ENCODE peak calls at places on chromosomes 7 and 10, in six cellular contexts. One of them, this sample, is unnamed.
A peak's percentile ranks its signal among the peaks of the same experiment; 100 is the strongest.

GRCh38 chr10:84593546-84593945 is 265.2 kb downstream of the CCSER2 start:
- DNase-seq in ovary: no peak
- DNase-seq in T-helper 17 cell: no peak
- DNase-seq in neural crest cell: no peak
- DNase-seq in activated naive CD4-positive, alpha-beta T cell treated with anti-CD3 and anti-CD28 coated beads for 36 hours: no peak
- DNase-seq in stimulated activated naive B cell treated with anti-CD40 and anti-IgM and Interleukin-4, amounts not matched to agents 10 μg/mL and 1 μg/mL and 100 μg/mL, for 72 hours: no peak
- DNase-seq in this sample: no peak

GRCh38 chr10:93854985-93855384 is 38.8 kb upstream of the SLC35G1 start:
- DNase-seq in ovary: no peak
- DNase-seq in T-helper 17 cell: no peak
- DNase-seq in neural crest cell: no peak
- DNase-seq in activated naive CD4-positive, alpha-beta T cell treated with anti-CD3 and anti-CD28 coated beads for 36 hours: no peak
- DNase-seq in stimulated activated naive B cell treated with anti-CD40 and anti-IgM and Interleukin-4, amounts not matched to agents 10 μg/mL and 1 μg/mL and 100 μg/mL, for 72 hours: no peak
- DNase-seq in this sample: no peak

GRCh38 chr10:58932126-58932525 is 244.3 kb upstream of the PHYHIPL start:
- DNase-seq in ovary: no peak
- DNase-seq in T-helper 17 cell: no peak
- DNase-seq in neural crest cell: no peak
- DNase-seq in activated naive CD4-positive, alpha-beta T cell treated with anti-CD3 and anti-CD28 coated beads for 36 hours: no peak
- DNase-seq in stimulated activated naive B cell treated with anti-CD40 and anti-IgM and Interleukin-4, amounts not matched to agents 10 μg/mL and 1 μg/mL and 100 μg/mL, for 72 hours: no peak
- DNase-seq in this sample: no peak

GRCh38 chr10:123967626-123968243 is 76.1 kb upstream of the CPXM2 start:
- DNase-seq in ovary: peak; percentile 80
- DNase-seq in T-helper 17 cell: no peak
- DNase-seq in neural crest cell: peak; percentile 88
- DNase-seq in activated naive CD4-positive, alpha-beta T cell treated with anti-CD3 and anti-CD28 coated beads for 36 hours: peak; percentile 74
- DNase-seq in stimulated activated naive B cell treated with anti-CD40 and anti-IgM and Interleukin-4, amounts not matched to agents 10 μg/mL and 1 μg/mL and 100 μg/mL, for 72 hours: peak; percentile 31
- DNase-seq in this sample: no peak

GRCh38 chr7:79132844-79133451 is 320.5 kb downstream of the MAGI2 start:
- DNase-seq in ovary: no peak
- DNase-seq in T-helper 17 cell: no peak
- DNase-seq in neural crest cell: no peak
- DNase-seq in activated naive CD4-positive, alpha-beta T cell treated with anti-CD3 and anti-CD28 coated beads for 36 hours: no peak
- DNase-seq in stimulated activated naive B cell treated with anti-CD40 and anti-IgM and Interleukin-4, amounts not matched to agents 10 μg/mL and 1 μg/mL and 100 μg/mL, for 72 hours: no peak
- DNase-seq in this sample: no peak

GRCh38 chr7:155119801-155120382 is 49.8 kb downstream of the HTR5A start:
- DNase-seq in ovary: no peak
- DNase-seq in T-helper 17 cell: no peak
- DNase-seq in neural crest cell: no peak
- DNase-seq in activated naive CD4-positive, alpha-beta T cell treated with anti-CD3 and anti-CD28 coated beads for 36 hours: no peak
- DNase-seq in stimulated activated naive B cell treated with anti-CD40 and anti-IgM and Interleukin-4, amounts not matched to agents 10 μg/mL and 1 μg/mL and 100 μg/mL, for 72 hours: no peak
- DNase-seq in this sample: no peak

GRCh38 chr10:113278664-113279063 is 274.2 kb upstream of the HABP2 start:
- DNase-seq in ovary: no peak
- DNase-seq in T-helper 17 cell: no peak
- DNase-seq in neural crest cell: no peak
- DNase-seq in activated naive CD4-positive, alpha-beta T cell treated with anti-CD3 and anti-CD28 coated beads for 36 hours: no peak
- DNase-seq in stimulated activated naive B cell treated with anti-CD40 and anti-IgM and Interleukin-4, amounts not matched to agents 10 μg/mL and 1 μg/mL and 100 μg/mL, for 72 hours: no peak
- DNase-seq in this sample: no peak

GRCh38 chr7:150481207-150481920 is 30.9 kb downstream of the GIMAP8 start:
- DNase-seq in ovary: no peak
- DNase-seq in T-helper 17 cell: peak; percentile 39
- DNase-seq in neural crest cell: no peak
- DNase-seq in activated naive CD4-positive, alpha-beta T cell treated with anti-CD3 and anti-CD28 coated beads for 36 hours: peak; percentile 67
- DNase-seq in stimulated activated naive B cell treated with anti-CD40 and anti-IgM and Interleukin-4, amounts not matched to agents 10 μg/mL and 1 μg/mL and 100 μg/mL, for 72 hours: no peak
- DNase-seq in this sample: no peak

GRCh38 chr10:61643316-61643751 is 19.4 kb upstream of the CABCOCO1 start:
- DNase-seq in ovary: no peak
- DNase-seq in T-helper 17 cell: no peak
- DNase-seq in neural crest cell: no peak
- DNase-seq in activated naive CD4-positive, alpha-beta T cell treated with anti-CD3 and anti-CD28 coated beads for 36 hours: no peak
- DNase-seq in stimulated activated naive B cell treated with anti-CD40 and anti-IgM and Interleukin-4, amounts not matched to agents 10 μg/mL and 1 μg/mL and 100 μg/mL, for 72 hours: no peak
- DNase-seq in this sample: no peak

GRCh38 chr10:10798543-10799192 is 219.0 kb upstream of the CELF2 start:
- DNase-seq in ovary: peak; percentile 62
- DNase-seq in T-helper 17 cell: no peak
- DNase-seq in neural crest cell: no peak
- DNase-seq in activated naive CD4-positive, alpha-beta T cell treated with anti-CD3 and anti-CD28 coated beads for 36 hours: no peak
- DNase-seq in stimulated activated naive B cell treated with anti-CD40 and anti-IgM and Interleukin-4, amounts not matched to agents 10 μg/mL and 1 μg/mL and 100 μg/mL, for 72 hours: no peak
- DNase-seq in this sample: no peak

GRCh38 chr10:87054373-87055295 is 34.5 kb downstream of the FAM25A start:
- DNase-seq in ovary: no peak
- DNase-seq in T-helper 17 cell: no peak
- DNase-seq in neural crest cell: no peak
- DNase-seq in activated naive CD4-positive, alpha-beta T cell treated with anti-CD3 and anti-CD28 coated beads for 36 hours: no peak
- DNase-seq in stimulated activated naive B cell treated with anti-CD40 and anti-IgM and Interleukin-4, amounts not matched to agents 10 μg/mL and 1 μg/mL and 100 μg/mL, for 72 hours: no peak
- DNase-seq in this sample: no peak

GRCh38 chr10:97889461-97890265 is 40.0 kb downstream of the GOLGA7B start:
- DNase-seq in ovary: peak; percentile 47
- DNase-seq in T-helper 17 cell: no peak
- DNase-seq in neural crest cell: no peak
- DNase-seq in activated naive CD4-positive, alpha-beta T cell treated with anti-CD3 and anti-CD28 coated beads for 36 hours: peak; percentile 54
- DNase-seq in stimulated activated naive B cell treated with anti-CD40 and anti-IgM and Interleukin-4, amounts not matched to agents 10 μg/mL and 1 μg/mL and 100 μg/mL, for 72 hours: no peak
- DNase-seq in this sample: no peak

GRCh38 chr10:6053816-6054581 is 8.2 kb downstream of the IL2RA start:
- DNase-seq in ovary: peak; percentile 30
- DNase-seq in T-helper 17 cell: no peak
- DNase-seq in neural crest cell: no peak
- DNase-seq in activated naive CD4-positive, alpha-beta T cell treated with anti-CD3 and anti-CD28 coated beads for 36 hours: peak; percentile 44
- DNase-seq in stimulated activated naive B cell treated with anti-CD40 and anti-IgM and Interleukin-4, amounts not matched to agents 10 μg/mL and 1 μg/mL and 100 μg/mL, for 72 hours: no peak
- DNase-seq in this sample: no peak

GRCh38 chr7:54823776-54824175 is 64.8 kb upstream of the SEC61G start:
- DNase-seq in ovary: no peak
- DNase-seq in T-helper 17 cell: no peak
- DNase-seq in neural crest cell: no peak
- DNase-seq in activated naive CD4-positive, alpha-beta T cell treated with anti-CD3 and anti-CD28 coated beads for 36 hours: no peak
- DNase-seq in stimulated activated naive B cell treated with anti-CD40 and anti-IgM and Interleukin-4, amounts not matched to agents 10 μg/mL and 1 μg/mL and 100 μg/mL, for 72 hours: no peak
- DNase-seq in this sample: no peak

GRCh38 chr10:89861584-89862287 is 160.3 kb downstream of the KIF20B start:
- DNase-seq in ovary: no peak
- DNase-seq in T-helper 17 cell: no peak
- DNase-seq in neural crest cell: no peak
- DNase-seq in activated naive CD4-positive, alpha-beta T cell treated with anti-CD3 and anti-CD28 coated beads for 36 hours: peak; percentile 69
- DNase-seq in stimulated activated naive B cell treated with anti-CD40 and anti-IgM and Interleukin-4, amounts not matched to agents 10 μg/mL and 1 μg/mL and 100 μg/mL, for 72 hours: no peak
- DNase-seq in this sample: no peak

GRCh38 chr7:73900286-73900685 is 39.3 kb downstream of the TMEM270 start:
- DNase-seq in ovary: no peak
- DNase-seq in T-helper 17 cell: no peak
- DNase-seq in neural crest cell: no peak
- DNase-seq in activated naive CD4-positive, alpha-beta T cell treated with anti-CD3 and anti-CD28 coated beads for 36 hours: no peak
- DNase-seq in stimulated activated naive B cell treated with anti-CD40 and anti-IgM and Interleukin-4, amounts not matched to agents 10 μg/mL and 1 μg/mL and 100 μg/mL, for 72 hours: no peak
- DNase-seq in this sample: no peak

GRCh38 chr10:122115874-122116273 is 126.9 kb downstream of the TACC2 start:
- DNase-seq in ovary: no peak
- DNase-seq in T-helper 17 cell: no peak
- DNase-seq in neural crest cell: no peak
- DNase-seq in activated naive CD4-positive, alpha-beta T cell treated with anti-CD3 and anti-CD28 coated beads for 36 hours: no peak
- DNase-seq in stimulated activated naive B cell treated with anti-CD40 and anti-IgM and Interleukin-4, amounts not matched to agents 10 μg/mL and 1 μg/mL and 100 μg/mL, for 72 hours: no peak
- DNase-seq in this sample: no peak

GRCh38 chr10:105950410-105950809 is 1214.1 kb downstream of the SORCS1 start:
- DNase-seq in ovary: no peak
- DNase-seq in T-helper 17 cell: no peak
- DNase-seq in neural crest cell: peak; percentile 53
- DNase-seq in activated naive CD4-positive, alpha-beta T cell treated with anti-CD3 and anti-CD28 coated beads for 36 hours: peak; percentile 56
- DNase-seq in stimulated activated naive B cell treated with anti-CD40 and anti-IgM and Interleukin-4, amounts not matched to agents 10 μg/mL and 1 μg/mL and 100 μg/mL, for 72 hours: no peak
- DNase-seq in this sample: no peak

GRCh38 chr10:121428848-121429247 is 169.4 kb downstream of the FGFR2 start:
- DNase-seq in ovary: no peak
- DNase-seq in T-helper 17 cell: no peak
- DNase-seq in neural crest cell: no peak
- DNase-seq in activated naive CD4-positive, alpha-beta T cell treated with anti-CD3 and anti-CD28 coated beads for 36 hours: no peak
- DNase-seq in stimulated activated naive B cell treated with anti-CD40 and anti-IgM and Interleukin-4, amounts not matched to agents 10 μg/mL and 1 μg/mL and 100 μg/mL, for 72 hours: no peak
- DNase-seq in this sample: no peak

GRCh38 chr7:131007439-131008330 is 273.7 kb upstream of the KLF14 start:
- DNase-seq in ovary: peak; percentile 60
- DNase-seq in T-helper 17 cell: no peak
- DNase-seq in neural crest cell: peak; percentile 40
- DNase-seq in activated naive CD4-positive, alpha-beta T cell treated with anti-CD3 and anti-CD28 coated beads for 36 hours: peak; percentile 80
- DNase-seq in stimulated activated naive B cell treated with anti-CD40 and anti-IgM and Interleukin-4, amounts not matched to agents 10 μg/mL and 1 μg/mL and 100 μg/mL, for 72 hours: no peak
- DNase-seq in this sample: peak; percentile 20

GRCh38 chr10:7192831-7193348 is 217.9 kb downstream of the SFMBT2 start:
- DNase-seq in ovary: no peak
- DNase-seq in T-helper 17 cell: peak; percentile 36
- DNase-seq in neural crest cell: no peak
- DNase-seq in activated naive CD4-positive, alpha-beta T cell treated with anti-CD3 and anti-CD28 coated beads for 36 hours: peak; percentile 79
- DNase-seq in stimulated activated naive B cell treated with anti-CD40 and anti-IgM and Interleukin-4, amounts not matched to agents 10 μg/mL and 1 μg/mL and 100 μg/mL, for 72 hours: peak; percentile 90
- DNase-seq in this sample: no peak

GRCh38 chr10:99779335-99779734 is 3.1 kb upstream of the ABCC2 start:
- DNase-seq in ovary: no peak
- DNase-seq in T-helper 17 cell: no peak
- DNase-seq in neural crest cell: no peak
- DNase-seq in activated naive CD4-positive, alpha-beta T cell treated with anti-CD3 and anti-CD28 coated beads for 36 hours: no peak
- DNase-seq in stimulated activated naive B cell treated with anti-CD40 and anti-IgM and Interleukin-4, amounts not matched to agents 10 μg/mL and 1 μg/mL and 100 μg/mL, for 72 hours: no peak
- DNase-seq in this sample: no peak

GRCh38 chr7:42096681-42097637 is 140.1 kb downstream of the GLI3 start:
- DNase-seq in ovary: peak; percentile 70
- DNase-seq in T-helper 17 cell: no peak
- DNase-seq in neural crest cell: no peak
- DNase-seq in activated naive CD4-positive, alpha-beta T cell treated with anti-CD3 and anti-CD28 coated beads for 36 hours: no peak
- DNase-seq in stimulated activated naive B cell treated with anti-CD40 and anti-IgM and Interleukin-4, amounts not matched to agents 10 μg/mL and 1 μg/mL and 100 μg/mL, for 72 hours: no peak
- DNase-seq in this sample: no peak

GRCh38 chr10:130017010-130017630 is 53.0 kb upstream of the EBF3 start:
- DNase-seq in ovary: no peak
- DNase-seq in T-helper 17 cell: no peak
- DNase-seq in neural crest cell: no peak
- DNase-seq in activated naive CD4-positive, alpha-beta T cell treated with anti-CD3 and anti-CD28 coated beads for 36 hours: no peak
- DNase-seq in stimulated activated naive B cell treated with anti-CD40 and anti-IgM and Interleukin-4, amounts not matched to agents 10 μg/mL and 1 μg/mL and 100 μg/mL, for 72 hours: no peak
- DNase-seq in this sample: no peak

GRCh38 chr10:2866569-2866968 is 200.8 kb upstream of the PFKP start:
- DNase-seq in ovary: no peak
- DNase-seq in T-helper 17 cell: no peak
- DNase-seq in neural crest cell: no peak
- DNase-seq in activated naive CD4-positive, alpha-beta T cell treated with anti-CD3 and anti-CD28 coated beads for 36 hours: no peak
- DNase-seq in stimulated activated naive B cell treated with anti-CD40 and anti-IgM and Interleukin-4, amounts not matched to agents 10 μg/mL and 1 μg/mL and 100 μg/mL, for 72 hours: no peak
- DNase-seq in this sample: no peak

GRCh38 chr10:124282326-124282725 is 136.4 kb downstream of the OAT start:
- DNase-seq in ovary: no peak
- DNase-seq in T-helper 17 cell: no peak
- DNase-seq in neural crest cell: no peak
- DNase-seq in activated naive CD4-positive, alpha-beta T cell treated with anti-CD3 and anti-CD28 coated beads for 36 hours: no peak
- DNase-seq in stimulated activated naive B cell treated with anti-CD40 and anti-IgM and Interleukin-4, amounts not matched to agents 10 μg/mL and 1 μg/mL and 100 μg/mL, for 72 hours: no peak
- DNase-seq in this sample: no peak

GRCh38 chr10:43899224-43899959 is 250.7 kb upstream of the ZNF32 start:
- DNase-seq in ovary: no peak
- DNase-seq in T-helper 17 cell: no peak
- DNase-seq in neural crest cell: no peak
- DNase-seq in activated naive CD4-positive, alpha-beta T cell treated with anti-CD3 and anti-CD28 coated beads for 36 hours: no peak
- DNase-seq in stimulated activated naive B cell treated with anti-CD40 and anti-IgM and Interleukin-4, amounts not matched to agents 10 μg/mL and 1 μg/mL and 100 μg/mL, for 72 hours: no peak
- DNase-seq in this sample: no peak

GRCh38 chr7:16811555-16811954 is 6.8 kb upstream of the AGR2 start:
- DNase-seq in ovary: no peak
- DNase-seq in T-helper 17 cell: no peak
- DNase-seq in neural crest cell: no peak
- DNase-seq in activated naive CD4-positive, alpha-beta T cell treated with anti-CD3 and anti-CD28 coated beads for 36 hours: no peak
- DNase-seq in stimulated activated naive B cell treated with anti-CD40 and anti-IgM and Interleukin-4, amounts not matched to agents 10 μg/mL and 1 μg/mL and 100 μg/mL, for 72 hours: no peak
- DNase-seq in this sample: no peak

GRCh38 chr7:101861223-101861775 is 43.9 kb downstream of the CUX1 start:
- DNase-seq in ovary: no peak
- DNase-seq in T-helper 17 cell: no peak
- DNase-seq in neural crest cell: no peak
- DNase-seq in activated naive CD4-positive, alpha-beta T cell treated with anti-CD3 and anti-CD28 coated beads for 36 hours: no peak
- DNase-seq in stimulated activated naive B cell treated with anti-CD40 and anti-IgM and Interleukin-4, amounts not matched to agents 10 μg/mL and 1 μg/mL and 100 μg/mL, for 72 hours: no peak
- DNase-seq in this sample: no peak

GRCh38 chr7:28180364-28181147 is at the start of gene JAZF1:
- DNase-seq in ovary: peak; percentile 83
- DNase-seq in T-helper 17 cell: peak; percentile 54
- DNase-seq in neural crest cell: peak; percentile 48
- DNase-seq in activated naive CD4-positive, alpha-beta T cell treated with anti-CD3 and anti-CD28 coated beads for 36 hours: peak; percentile 42
- DNase-seq in stimulated activated naive B cell treated with anti-CD40 and anti-IgM and Interleukin-4, amounts not matched to agents 10 μg/mL and 1 μg/mL and 100 μg/mL, for 72 hours: peak; percentile 44
- DNase-seq in this sample: no peak

GRCh38 chr7:50068026-50068425 is 25.0 kb downstream of the ZPBP start:
- DNase-seq in ovary: no peak
- DNase-seq in T-helper 17 cell: no peak
- DNase-seq in neural crest cell: no peak
- DNase-seq in activated naive CD4-positive, alpha-beta T cell treated with anti-CD3 and anti-CD28 coated beads for 36 hours: peak; percentile 53
- DNase-seq in stimulated activated naive B cell treated with anti-CD40 and anti-IgM and Interleukin-4, amounts not matched to agents 10 μg/mL and 1 μg/mL and 100 μg/mL, for 72 hours: no peak
- DNase-seq in this sample: no peak

GRCh38 chr10:86946215-86947170 is 10.9 kb downstream of the MMRN2 start:
- DNase-seq in ovary: peak; percentile 66
- DNase-seq in T-helper 17 cell: no peak
- DNase-seq in neural crest cell: no peak
- DNase-seq in activated naive CD4-positive, alpha-beta T cell treated with anti-CD3 and anti-CD28 coated beads for 36 hours: no peak
- DNase-seq in stimulated activated naive B cell treated with anti-CD40 and anti-IgM and Interleukin-4, amounts not matched to agents 10 μg/mL and 1 μg/mL and 100 μg/mL, for 72 hours: no peak
- DNase-seq in this sample: no peak

GRCh38 chr10:84360634-84361365 is 32.4 kb downstream of the CCSER2 start:
- DNase-seq in ovary: no peak
- DNase-seq in T-helper 17 cell: no peak
- DNase-seq in neural crest cell: no peak
- DNase-seq in activated naive CD4-positive, alpha-beta T cell treated with anti-CD3 and anti-CD28 coated beads for 36 hours: no peak
- DNase-seq in stimulated activated naive B cell treated with anti-CD40 and anti-IgM and Interleukin-4, amounts not matched to agents 10 μg/mL and 1 μg/mL and 100 μg/mL, for 72 hours: no peak
- DNase-seq in this sample: no peak

GRCh38 chr10:103580011-103580410 is 86.5 kb downstream of the NEURL1 start:
- DNase-seq in ovary: no peak
- DNase-seq in T-helper 17 cell: no peak
- DNase-seq in neural crest cell: no peak
- DNase-seq in activated naive CD4-positive, alpha-beta T cell treated with anti-CD3 and anti-CD28 coated beads for 36 hours: no peak
- DNase-seq in stimulated activated naive B cell treated with anti-CD40 and anti-IgM and Interleukin-4, amounts not matched to agents 10 μg/mL and 1 μg/mL and 100 μg/mL, for 72 hours: no peak
- DNase-seq in this sample: no peak

GRCh38 chr7:128172151-128172550 is 68.9 kb upstream of the LEP start:
- DNase-seq in ovary: no peak
- DNase-seq in T-helper 17 cell: no peak
- DNase-seq in neural crest cell: no peak
- DNase-seq in activated naive CD4-positive, alpha-beta T cell treated with anti-CD3 and anti-CD28 coated beads for 36 hours: no peak
- DNase-seq in stimulated activated naive B cell treated with anti-CD40 and anti-IgM and Interleukin-4, amounts not matched to agents 10 μg/mL and 1 μg/mL and 100 μg/mL, for 72 hours: no peak
- DNase-seq in this sample: no peak

GRCh38 chr10:75399461-75400162 is 2.0 kb downstream of the ZNF503 start:
- DNase-seq in ovary: peak; percentile 88
- DNase-seq in T-helper 17 cell: no peak
- DNase-seq in neural crest cell: peak; percentile 66
- DNase-seq in activated naive CD4-positive, alpha-beta T cell treated with anti-CD3 and anti-CD28 coated beads for 36 hours: peak; percentile 65
- DNase-seq in stimulated activated naive B cell treated with anti-CD40 and anti-IgM and Interleukin-4, amounts not matched to agents 10 μg/mL and 1 μg/mL and 100 μg/mL, for 72 hours: peak; percentile 36
- DNase-seq in this sample: no peak

This sample was measured in iPS DF 19.7.